ENCODE peak calls at places on chromosomes 11 and 22, in six cellular contexts. D, U, C, B, A and F are unnamed samples.

GRCh38 chr11:115528217-115528616 is 24.0 kb upstream of the CADM1 start:
- DNase-seq in A (no peak), C (no peak), D (no peak), B (no peak), U (no peak), F (no peak)

GRCh38 chr22:38172489-38173155 is 9.0 kb downstream of the PLA2G6 start:
- DNase-seq in D (no peak), B (peak), A (no peak), U (peak), C (no peak), F (no peak)

GRCh38 chr22:24180316-24181087 is 785 bp upstream of the SUSD2 start:
- DNase-seq in U (no peak), B (no peak), C (no peak), A (no peak), D (no peak), F (no peak)

GRCh38 chr11:31940396-31941037 is 129.4 kb upstream of the PAX6 start:
- DNase-seq in U (peak), A (no peak), B (no peak), D (no peak), C (no peak), F (no peak)

GRCh38 chr22:37464181-37464580 is 22.0 kb downstream of the MFNG start:
- DNase-seq in B (no peak), D (no peak), C (no peak), A (no peak), U (no peak), F (no peak)

GRCh38 chr11:68090706-68091105 is 30.5 kb downstream of the CHKA start:
- DNase-seq in A (no peak), B (no peak), U (no peak), C (no peak), D (no peak), F (no peak)

GRCh38 chr11:117478126-117478856 is 150.6 kb downstream of the CEP164 start:
- DNase-seq in A (no peak), C (no peak), B (no peak), D (no peak), U (no peak), F (no peak)

GRCh38 chr11:2930705-2931415 is 1.6 kb upstream of the PHLDA2 start:
- DNase-seq in D (peak), A (peak), U (peak), B (peak), C (no peak), F (peak)

GRCh38 chr11:106238704-106239360 is 161.4 kb downstream of the AASDHPPT start:
- DNase-seq in C (no peak), B (no peak), D (no peak), U (no peak), A (no peak), F (no peak)

GRCh38 chr22:42931421-42932196 is 74.5 kb upstream of the ARFGAP3 start:
- DNase-seq in U (peak), D (no peak), A (no peak), C (no peak), B (no peak), F (peak)

GRCh38 chr11:58965246-58965985 is 26.1 kb downstream of the GLYATL1 start:
- DNase-seq in U (peak), A (no peak), D (no peak), C (no peak), B (no peak), F (no peak)

GRCh38 chr11:1652778-1653540 is 23.4 kb downstream of the KRTAP5-5 start:
- DNase-seq in D (peak), U (peak), A (peak), C (peak), B (peak), F (peak)

GRCh38 chr22:31141551-31141950 is 1.2 kb upstream of the PLA2G3 start:
- DNase-seq in C (no peak), D (no peak), A (no peak), B (no peak), U (no peak), F (no peak)

GRCh38 chr11:28606930-28607329 is 498.7 kb downstream of the METTL15 start:
- DNase-seq in B (no peak), D (peak), A (no peak), U (no peak), C (no peak), F (no peak)

GRCh38 chr11:19498986-19499669 is 213.5 kb upstream of the NAV2 start:
- DNase-seq in D (no peak), U (peak), C (no peak), B (peak), A (no peak), F (no peak)

GRCh38 chr11:34027516-34028406 is 23.8 kb upstream of the CAPRIN1 start:
- DNase-seq in D (no peak), B (no peak), U (no peak), A (no peak), C (no peak), F (no peak)